ENCODE peak calls at places on chromosomes 6 and 20, in four cellular contexts. N is uterus, U is spleen, J is breast epithelium. T is an unnamed sample. For H3K4me1, the result is how much of the 10 kb centered on the place peaks cover.

GRCh38 chr6:90689172-90689571 is 102.3 kb upstream of the MAP3K7 start:
- DNase-seq in N (no peak), U (no peak), J (no peak), T (no peak)

GRCh38 chr6:138339024-138339423 is 38.7 kb upstream of the SMIM28 start:
- DNase-seq in J (no peak), U (no peak), N (no peak), T (no peak)

GRCh38 chr6:42279966-42280629 is 62.4 kb upstream of the MRPS10 start:
- DNase-seq in J (no peak), N (peak), U (no peak), T (peak)

GRCh38 chr6:5379647-5380242 is 118.4 kb downstream of the FARS2 start:
- DNase-seq in U (no peak), J (no peak), N (no peak), T (no peak)

GRCh38 chr6:68958327-68958726 is 323.2 kb downstream of the ADGRB3 start:
- DNase-seq in U (no peak), N (no peak), J (no peak), T (no peak)

GRCh38 chr6:2714359-2714895 is 36.3 kb downstream of the MYLK4 start:
- DNase-seq in N (no peak), U (no peak), J (no peak), T (no peak)

GRCh38 chr6:35017461-35018183 is 123.5 kb downstream of the TCP11 start:
- DNase-seq in U (no peak), N (peak), J (no peak), T (no peak)

GRCh38 chr6:4377635-4378034 is 242.3 kb upstream of the ECI2 start:
- DNase-seq in U (no peak), J (no peak), N (no peak), T (no peak)

GRCh38 chr20:8385247-8385646 is 253.2 kb downstream of the PLCB1 start:
- DNase-seq in N (no peak), J (no peak), U (no peak), T (no peak)

GRCh38 chr6:138289739-138290138 is 71.4 kb upstream of the PBOV1 start:
- DNase-seq in J (no peak), N (no peak), U (peak), T (peak)

GRCh38 chr6:109260701-109261100 is 121.6 kb downstream of the CD164 start:
- DNase-seq in J (no peak), U (no peak), N (no peak), T (no peak)

GRCh38 chr20:20552076-20552475 is 160.4 kb downstream of the RALGAPA2 start:
- DNase-seq in J (no peak), N (no peak), U (no peak), T (no peak)

GRCh38 chr20:33653218-33653899 is 8.8 kb upstream of the C20orf144 start:
- DNase-seq in J (no peak), U (peak), N (peak), T (no peak)

GRCh38 chr6:86782328-86782727 is 155.0 kb upstream of the HTR1E start:
- DNase-seq in J (no peak), U (no peak), N (no peak), T (no peak)
- TF ChIP-seq CTCF in J (no peak), U (no peak), N (no peak), T (no peak)

DNA sequence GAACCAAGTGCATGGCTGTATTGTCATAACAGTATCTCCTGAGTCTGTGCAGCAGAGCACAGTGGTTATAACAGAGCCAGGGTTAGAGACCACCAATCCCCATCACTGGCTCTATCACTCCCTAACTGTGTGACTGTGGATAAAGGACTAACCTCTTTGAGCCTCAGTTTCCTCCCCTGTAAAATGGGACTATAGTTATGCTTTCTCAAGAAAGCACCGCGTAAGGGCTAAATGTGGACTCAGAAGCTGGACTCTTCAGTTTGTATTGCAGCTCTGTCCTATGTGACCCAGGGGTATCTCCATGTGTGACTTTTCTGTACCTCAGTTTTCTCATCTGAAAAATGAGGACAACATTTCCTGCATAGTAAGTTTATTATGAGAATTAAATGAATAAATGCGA is 59.9 kb downstream of the TRAM2 start:
- DNase-seq in J (no peak), N (no peak), U (no peak), T (no peak)
- H3K4me1 ChIP-seq in J (under half), N (under half), U (under half), T (under half)

GRCh38 chr6:16239090-16239797 is 857 bp downstream of the GMPR start:
- DNase-seq in N (peak), J (no peak), U (peak), T (peak)
- TF ChIP-seq POLR2A in N (peak), J (no peak), U (no peak), T (peak)

GRCh38 chr6:33201147-33201545 is 479 bp downstream of the SLC39A7 start:
- DNase-seq in U (peak), N (no peak), J (no peak), T (no peak)
- TF ChIP-seq CTCF in U (no peak), N (no peak), J (no peak), T (no peak)

GRCh38 chr6:85402071-85402470 is 47.8 kb upstream of the NT5E start:
- DNase-seq in J (no peak), U (no peak), N (no peak), T (no peak)
- H3K4me1 ChIP-seq in J (under half), U (under half), N (under half), T (under half)

GRCh38 chr6:128518531-128519131 is 1.8 kb downstream of the PTPRK start:
- DNase-seq in J (no peak), U (no peak), N (no peak), T (no peak)

GRCh38 chr6:128519931-128520435 is 416 bp downstream of the PTPRK start:
- DNase-seq in J (peak), U (peak), N (no peak), T (peak)

GRCh38 chr6:128520436-128521301 is at the start of gene PTPRK:
- DNase-seq in U (peak), J (peak), N (peak), T (peak)

GRCh38 chr6:128521302-128521632 is 868 bp upstream of the PTPRK start:
- DNase-seq in N (no peak), J (no peak), U (no peak), T (no peak)

DNA sequence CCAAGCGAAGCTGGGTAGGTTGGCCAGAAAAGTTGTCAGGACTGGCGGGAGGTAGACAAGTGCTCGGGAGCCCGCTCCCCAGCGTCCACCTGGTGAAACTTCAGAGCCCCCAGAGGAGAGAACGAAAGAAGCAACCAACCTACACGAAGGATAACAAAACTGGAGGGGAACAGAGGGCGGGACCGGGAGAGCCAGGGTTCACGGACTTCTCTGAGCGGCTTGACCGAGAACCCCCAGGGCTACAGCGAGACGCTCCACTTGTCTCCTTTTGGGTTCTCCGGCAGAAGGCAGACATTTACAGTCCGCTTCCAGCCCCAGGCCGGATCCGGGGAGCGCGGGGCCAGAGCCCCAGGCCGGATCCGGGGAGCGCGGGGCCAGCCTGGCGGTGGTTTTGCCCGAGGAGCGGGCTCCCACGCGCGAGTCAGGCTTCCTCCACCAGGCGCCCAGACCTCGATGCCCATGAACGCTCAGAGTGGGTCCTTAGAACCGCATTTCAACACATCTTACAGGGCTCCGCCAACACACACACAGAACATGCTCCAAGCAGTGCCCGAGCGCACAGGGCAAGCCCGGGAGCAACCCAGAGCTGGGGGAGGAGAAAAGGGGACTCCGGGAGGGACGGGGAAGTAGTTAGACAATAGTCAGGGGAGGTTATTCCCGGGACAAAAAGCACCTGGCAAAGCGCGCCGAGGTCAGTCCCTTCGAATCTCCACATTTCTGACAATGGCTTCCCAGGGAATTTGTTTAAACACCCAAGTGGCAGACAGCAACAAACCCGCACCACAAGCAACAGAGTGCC is 1.1 kb downstream of the PTPRK start:
- DNase-seq in N (peak), J (peak), U (peak), T (peak)
- TF ChIP-seq POLR2A in N (peak), J (no peak), U (no peak), T (no peak)

DNA sequence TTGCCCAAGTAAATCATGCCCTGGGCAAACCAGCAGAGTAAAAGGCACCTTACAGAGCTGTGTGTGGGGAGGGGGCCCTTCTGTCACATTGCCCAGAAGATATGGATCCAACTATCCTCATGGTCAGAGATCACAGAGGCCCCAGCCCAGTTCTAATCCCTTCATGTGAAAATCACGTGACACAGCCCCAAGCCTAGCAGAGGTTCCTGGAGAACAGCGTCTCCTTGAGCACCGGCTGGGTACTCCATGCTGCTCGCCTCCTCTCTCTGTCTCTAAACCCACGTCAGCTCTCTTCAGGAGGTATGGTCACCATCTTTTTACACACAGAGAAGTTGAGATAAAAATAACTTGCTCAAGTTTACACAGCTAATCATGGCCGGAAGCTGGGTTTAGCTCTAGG is 230.2 kb downstream of the ANKRD60 start:
- DNase-seq in J (no peak), N (no peak), U (no peak), T (no peak)
- TF ChIP-seq CTCF in J (no peak), N (no peak), U (no peak), T (no peak)

T was measured in prostate gland.